ENCODE peak calls at places on chromosomes 7 and 10, in nine cellular contexts. One of them, this sample, is unnamed. For H3K27me3, the result is how much of the 10 kb centered on the place peaks cover.

GRCh38 chr10:128716181-128716580 is 590.0 kb upstream of the MKI67 start:
- DNase-seq in sigmoid colon: no peak
- DNase-seq in H1: no peak
- DNase-seq in prostate gland: no peak
- DNase-seq in heart left ventricle: no peak
- DNase-seq in IMR-90: no peak
- DNase-seq in tibial nerve: no peak
- DNase-seq in adrenal gland: no peak
- DNase-seq in testis: no peak
- DNase-seq in this sample: no peak

GRCh38 chr7:44565097-44565794 is 8.5 kb downstream of the DDX56 start:
- DNase-seq in testis: peak
- DNase-seq in prostate gland: peak
- DNase-seq in IMR-90: peak
- DNase-seq in H1: peak
- DNase-seq in heart left ventricle: peak
- DNase-seq in sigmoid colon: peak
- DNase-seq in tibial nerve: peak
- DNase-seq in adrenal gland: peak
- DNase-seq in this sample: peak

GRCh38 chr7:34339061-34339526 is 318.9 kb upstream of the NPSR1 start:
- DNase-seq in sigmoid colon: no peak
- DNase-seq in H1: no peak
- DNase-seq in prostate gland: no peak
- DNase-seq in IMR-90: no peak
- DNase-seq in heart left ventricle: no peak
- DNase-seq in tibial nerve: no peak
- DNase-seq in adrenal gland: no peak
- DNase-seq in testis: no peak
- DNase-seq in this sample: no peak

GRCh38 chr7:37085600-37085999 is 361.3 kb upstream of the AOAH start:
- DNase-seq in tibial nerve: no peak
- DNase-seq in IMR-90: no peak
- DNase-seq in adrenal gland: no peak
- DNase-seq in testis: no peak
- DNase-seq in heart left ventricle: no peak
- DNase-seq in prostate gland: no peak
- DNase-seq in sigmoid colon: no peak
- DNase-seq in H1: no peak
- DNase-seq in this sample: no peak

GRCh38 chr10:84845628-84846261 is 517.4 kb downstream of the CCSER2 start:
- DNase-seq in prostate gland: no peak
- DNase-seq in tibial nerve: no peak
- DNase-seq in H1: no peak
- DNase-seq in adrenal gland: no peak
- DNase-seq in testis: peak
- DNase-seq in heart left ventricle: peak
- DNase-seq in sigmoid colon: no peak
- DNase-seq in IMR-90: no peak
- DNase-seq in this sample: no peak

GRCh38 chr7:71095266-71095860 is 36.6 kb upstream of the GALNT17 start:
- DNase-seq in IMR-90: no peak
- DNase-seq in testis: no peak
- DNase-seq in adrenal gland: no peak
- DNase-seq in tibial nerve: no peak
- DNase-seq in heart left ventricle: no peak
- DNase-seq in H1: no peak
- DNase-seq in sigmoid colon: no peak
- DNase-seq in prostate gland: no peak
- DNase-seq in this sample: no peak

GRCh38 chr10:121952226-121952625 is 22.8 kb downstream of the NSMCE4A start:
- DNase-seq in H1: no peak
- DNase-seq in prostate gland: no peak
- DNase-seq in IMR-90: peak
- DNase-seq in tibial nerve: no peak
- DNase-seq in sigmoid colon: no peak
- DNase-seq in heart left ventricle: no peak
- DNase-seq in adrenal gland: no peak
- DNase-seq in testis: no peak
- DNase-seq in this sample: no peak

GRCh38 chr10:132302911-132303310 is 4.8 kb downstream of the STK32C start:
- DNase-seq in adrenal gland: no peak
- DNase-seq in heart left ventricle: peak
- DNase-seq in tibial nerve: no peak
- DNase-seq in H1: no peak
- DNase-seq in prostate gland: no peak
- DNase-seq in IMR-90: no peak
- DNase-seq in sigmoid colon: peak
- DNase-seq in testis: no peak
- DNase-seq in this sample: no peak

GRCh38 chr10:30006410-30006809 is 53.0 kb downstream of the JCAD start:
- DNase-seq in heart left ventricle: no peak
- DNase-seq in sigmoid colon: no peak
- DNase-seq in adrenal gland: no peak
- DNase-seq in H1: no peak
- DNase-seq in IMR-90: no peak
- DNase-seq in prostate gland: no peak
- DNase-seq in tibial nerve: no peak
- DNase-seq in testis: no peak
- DNase-seq in this sample: no peak

GRCh38 chr10:29996842-29997123 is 62.6 kb downstream of the JCAD start:
- DNase-seq in heart left ventricle: no peak
- DNase-seq in tibial nerve: no peak
- DNase-seq in H1: no peak
- DNase-seq in sigmoid colon: no peak
- DNase-seq in prostate gland: no peak
- DNase-seq in adrenal gland: no peak
- DNase-seq in testis: no peak
- DNase-seq in IMR-90: no peak
- DNase-seq in this sample: no peak

GRCh38 chr10:29998142-29998808 is 61.1 kb downstream of the JCAD start:
- DNase-seq in tibial nerve: peak
- DNase-seq in testis: peak
- DNase-seq in prostate gland: peak
- DNase-seq in sigmoid colon: peak
- DNase-seq in IMR-90: peak
- DNase-seq in H1: peak
- DNase-seq in adrenal gland: peak
- DNase-seq in heart left ventricle: peak
- DNase-seq in this sample: peak

GRCh38 chr10:30002438-30003266 is 56.7 kb downstream of the JCAD start:
- DNase-seq in heart left ventricle: peak
- DNase-seq in sigmoid colon: peak
- DNase-seq in H1: peak
- DNase-seq in prostate gland: peak
- DNase-seq in adrenal gland: peak
- DNase-seq in testis: peak
- DNase-seq in IMR-90: peak
- DNase-seq in tibial nerve: peak
- DNase-seq in this sample: peak

DNA sequence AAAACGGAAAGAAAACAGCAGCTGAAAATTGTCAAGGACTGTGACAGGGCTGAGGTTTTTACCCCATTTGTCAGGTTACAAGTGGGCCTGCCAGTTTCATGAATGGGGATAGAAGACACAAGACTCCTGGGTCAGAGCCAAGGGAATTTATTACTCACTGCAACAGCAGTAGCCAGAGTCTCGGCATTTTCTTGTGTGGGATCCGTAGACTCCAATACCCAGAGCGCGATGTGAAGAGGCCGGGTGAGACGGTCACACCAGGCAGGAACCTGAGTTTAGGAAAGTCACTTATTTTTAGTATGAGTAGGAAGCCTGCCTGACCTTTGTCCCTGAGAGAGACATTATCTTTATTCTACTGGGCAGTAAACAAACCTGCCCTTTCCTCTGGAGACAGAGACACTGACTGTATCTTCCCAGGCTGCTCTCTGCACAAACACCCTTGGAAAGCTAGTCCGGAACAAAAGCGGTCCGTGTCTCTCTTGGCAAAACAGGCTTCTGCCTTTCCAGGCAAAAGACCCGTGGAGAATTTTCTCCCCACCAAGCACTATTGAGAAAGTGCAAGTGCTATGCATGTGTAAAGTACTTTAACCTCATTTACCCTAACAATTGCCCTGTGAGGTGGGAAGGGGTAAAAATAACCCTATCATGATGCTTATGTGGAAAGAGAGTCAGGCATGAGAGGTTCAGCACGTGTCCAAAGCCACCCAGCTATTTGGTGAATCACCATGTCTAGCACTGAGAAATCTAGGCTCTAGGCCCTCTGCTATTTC is 58.4 kb downstream of the JCAD start:
- DNase-seq in prostate gland: peak
- DNase-seq in testis: peak
- DNase-seq in adrenal gland: peak
- DNase-seq in sigmoid colon: peak
- DNase-seq in heart left ventricle: peak
- DNase-seq in H1: no peak
- DNase-seq in IMR-90: peak
- DNase-seq in tibial nerve: no peak
- DNase-seq in this sample: peak
- H3K27ac ChIP-seq in prostate gland: peak
- H3K27ac ChIP-seq in testis: peak
- H3K27ac ChIP-seq in adrenal gland: no peak
- H3K27ac ChIP-seq in sigmoid colon: peak
- H3K27ac ChIP-seq in heart left ventricle: peak
- H3K27ac ChIP-seq in H1: no peak
- H3K27ac ChIP-seq in IMR-90: peak
- H3K27ac ChIP-seq in tibial nerve: no peak
- H3K27ac ChIP-seq in this sample: peak

GRCh38 chr10:113259841-113260240 is 293.0 kb upstream of the HABP2 start:
- DNase-seq in tibial nerve: no peak
- DNase-seq in prostate gland: no peak
- DNase-seq in heart left ventricle: no peak
- DNase-seq in IMR-90: no peak
- DNase-seq in H1: no peak
- DNase-seq in testis: no peak
- DNase-seq in sigmoid colon: no peak
- DNase-seq in adrenal gland: no peak
- DNase-seq in this sample: no peak
- H3K27me3 ChIP-seq in tibial nerve: under half
- H3K27me3 ChIP-seq in prostate gland: under half
- H3K27me3 ChIP-seq in heart left ventricle: under half
- H3K27me3 ChIP-seq in IMR-90: under half
- H3K27me3 ChIP-seq in H1: under half
- H3K27me3 ChIP-seq in testis: under half
- H3K27me3 ChIP-seq in sigmoid colon: under half
- H3K27me3 ChIP-seq in adrenal gland: under half
- H3K27me3 ChIP-seq in this sample: under half

GRCh38 chr10:92758594-92758993 is 68.8 kb downstream of the HHEX start:
- DNase-seq in testis: no peak
- DNase-seq in IMR-90: no peak
- DNase-seq in H1: no peak
- DNase-seq in tibial nerve: no peak
- DNase-seq in prostate gland: no peak
- DNase-seq in heart left ventricle: no peak
- DNase-seq in sigmoid colon: no peak
- DNase-seq in adrenal gland: no peak
- DNase-seq in this sample: no peak

GRCh38 chr10:92756233-92757065 is 66.7 kb downstream of the HHEX start:
- DNase-seq in sigmoid colon: no peak
- DNase-seq in testis: peak
- DNase-seq in adrenal gland: no peak
- DNase-seq in heart left ventricle: no peak
- DNase-seq in tibial nerve: no peak
- DNase-seq in H1: no peak
- DNase-seq in prostate gland: no peak
- DNase-seq in IMR-90: peak
- DNase-seq in this sample: no peak

GRCh38 chr10:92757720-92758119 is 68.0 kb downstream of the HHEX start:
- DNase-seq in adrenal gland: no peak
- DNase-seq in heart left ventricle: no peak
- DNase-seq in tibial nerve: no peak
- DNase-seq in testis: no peak
- DNase-seq in H1: no peak
- DNase-seq in sigmoid colon: no peak
- DNase-seq in prostate gland: no peak
- DNase-seq in IMR-90: no peak
- DNase-seq in this sample: no peak

GRCh38 chr10:92755725-92756124 is 66.0 kb downstream of the HHEX start:
- DNase-seq in sigmoid colon: no peak
- DNase-seq in heart left ventricle: no peak
- DNase-seq in tibial nerve: no peak
- DNase-seq in prostate gland: no peak
- DNase-seq in adrenal gland: no peak
- DNase-seq in H1: no peak
- DNase-seq in testis: no peak
- DNase-seq in IMR-90: no peak
- DNase-seq in this sample: no peak

DNA sequence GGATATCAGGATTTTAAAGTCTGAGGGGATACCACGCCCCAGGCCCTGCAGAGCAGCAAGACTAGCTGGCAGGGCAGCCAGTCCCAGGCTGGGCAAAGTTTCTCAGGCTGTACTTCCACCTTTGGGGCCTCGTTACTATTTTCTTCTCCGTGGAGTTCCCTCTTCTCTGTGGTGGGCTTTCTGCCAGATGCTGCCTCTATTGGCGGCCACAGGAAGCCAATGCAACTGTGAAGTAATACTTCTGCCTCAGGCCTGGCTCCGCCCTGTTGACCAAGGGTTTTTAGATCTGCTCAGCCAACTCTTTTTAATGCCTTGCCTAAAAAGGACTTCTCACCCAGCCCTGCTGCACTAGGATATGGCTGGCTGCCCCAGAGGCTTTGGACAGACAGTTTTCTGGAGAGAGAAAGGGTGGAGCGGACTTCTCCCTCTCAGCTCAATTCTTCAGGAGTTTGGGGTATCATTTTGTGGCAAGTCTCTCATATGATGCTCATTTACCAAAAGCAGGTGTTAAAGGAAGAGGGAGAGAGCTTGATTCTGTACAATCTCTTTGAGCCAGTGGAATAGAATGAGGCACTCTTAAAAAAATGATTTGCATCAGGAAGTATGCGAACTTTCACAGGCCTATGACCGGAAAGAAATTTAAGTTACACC is 67.4 kb downstream of the HHEX start:
- DNase-seq in tibial nerve: peak
- DNase-seq in adrenal gland: peak
- DNase-seq in sigmoid colon: peak
- DNase-seq in testis: peak
- DNase-seq in IMR-90: peak
- DNase-seq in heart left ventricle: peak
- DNase-seq in H1: peak
- DNase-seq in prostate gland: peak
- DNase-seq in this sample: peak
- TF ChIP-seq POLR2A in tibial nerve: peak
- TF ChIP-seq POLR2A in adrenal gland: no peak
- TF ChIP-seq POLR2A in sigmoid colon: no peak
- TF ChIP-seq POLR2A in testis: no peak
- TF ChIP-seq POLR2A in IMR-90: no peak
- TF ChIP-seq POLR2A in heart left ventricle: no peak
- TF ChIP-seq POLR2A in H1: no peak
- TF ChIP-seq POLR2A in prostate gland: no peak
- TF ChIP-seq POLR2A in this sample: no peak

GRCh38 chr7:55533729-55534080 is 38.6 kb downstream of the VOPP1 start:
- DNase-seq in IMR-90: no peak
- DNase-seq in testis: no peak
- DNase-seq in tibial nerve: no peak
- DNase-seq in prostate gland: no peak
- DNase-seq in H1: no peak
- DNase-seq in heart left ventricle: no peak
- DNase-seq in sigmoid colon: no peak
- DNase-seq in adrenal gland: no peak
- DNase-seq in this sample: no peak

GRCh38 chr7:55535637-55536016 is 36.7 kb downstream of the VOPP1 start:
- DNase-seq in testis: no peak
- DNase-seq in prostate gland: no peak
- DNase-seq in sigmoid colon: no peak
- DNase-seq in heart left ventricle: no peak
- DNase-seq in H1: no peak
- DNase-seq in adrenal gland: no peak
- DNase-seq in tibial nerve: no peak
- DNase-seq in IMR-90: no peak
- DNase-seq in this sample: no peak

GRCh38 chr7:55536619-55537457 is 35.5 kb downstream of the VOPP1 start:
- DNase-seq in IMR-90: no peak
- DNase-seq in H1: no peak
- DNase-seq in heart left ventricle: no peak
- DNase-seq in sigmoid colon: no peak
- DNase-seq in prostate gland: no peak
- DNase-seq in tibial nerve: no peak
- DNase-seq in testis: no peak
- DNase-seq in adrenal gland: no peak
- DNase-seq in this sample: no peak

GRCh38 chr7:55534262-55534915 is 37.9 kb downstream of the VOPP1 start:
- DNase-seq in tibial nerve: no peak
- DNase-seq in adrenal gland: peak
- DNase-seq in sigmoid colon: peak
- DNase-seq in IMR-90: peak
- DNase-seq in H1: no peak
- DNase-seq in prostate gland: no peak
- DNase-seq in testis: peak
- DNase-seq in heart left ventricle: peak
- DNase-seq in this sample: peak

DNA sequence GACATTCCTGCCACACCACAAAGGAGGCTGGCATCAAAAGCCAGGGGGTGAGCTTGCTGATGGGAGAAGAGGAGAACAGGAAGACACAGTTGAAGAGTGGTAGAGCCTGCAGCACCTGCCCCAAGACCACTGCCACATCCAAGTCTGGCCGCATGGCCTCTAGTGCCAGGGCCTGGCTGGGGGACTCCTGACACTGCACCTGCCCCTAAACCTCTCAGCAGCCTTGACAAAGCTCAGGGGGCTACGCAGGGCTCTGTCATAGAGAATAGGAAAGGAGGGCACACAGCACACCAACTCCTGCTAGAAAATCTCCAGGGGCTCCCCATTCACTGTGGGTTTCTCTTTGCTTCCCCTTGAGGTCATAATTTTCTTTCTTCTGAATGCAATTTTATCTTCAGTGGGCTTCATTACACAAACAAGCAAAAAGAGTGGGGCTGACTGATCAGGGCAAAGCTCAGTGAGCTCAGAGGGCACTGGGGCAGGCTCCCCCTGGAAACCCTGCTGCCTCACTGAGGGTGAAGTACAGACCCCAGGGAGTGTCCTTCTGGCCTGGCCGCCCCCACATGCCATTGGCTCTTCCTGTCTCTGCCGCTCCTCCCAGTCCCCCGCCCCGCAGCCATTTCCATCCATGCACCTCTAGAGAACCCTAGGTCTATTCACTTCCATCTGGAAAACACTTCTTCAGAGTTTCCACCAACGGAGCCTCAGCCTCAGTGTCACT is 37.2 kb downstream of the VOPP1 start:
- DNase-seq in testis: no peak
- DNase-seq in adrenal gland: no peak
- DNase-seq in prostate gland: no peak
- DNase-seq in heart left ventricle: no peak
- DNase-seq in H1: no peak
- DNase-seq in sigmoid colon: no peak
- DNase-seq in tibial nerve: no peak
- DNase-seq in IMR-90: no peak
- DNase-seq in this sample: no peak
- H3K27ac ChIP-seq in testis: no peak
- H3K27ac ChIP-seq in adrenal gland: peak
- H3K27ac ChIP-seq in prostate gland: no peak
- H3K27ac ChIP-seq in heart left ventricle: no peak
- H3K27ac ChIP-seq in H1: no peak
- H3K27ac ChIP-seq in sigmoid colon: no peak
- H3K27ac ChIP-seq in tibial nerve: no peak
- H3K27ac ChIP-seq in IMR-90: no peak
- H3K27ac ChIP-seq in this sample: peak